ENCODE peak calls at places on chromosomes 11 and 22, in ten cellular contexts. O is HEK293T; R is nephron progenitor cell; A is heart right ventricle; X is EL; B is stimulated activated CD4-positive, alpha-beta T cell treated with anti-CD3 and anti-CD28 coated beads, Interleukin-15, amount 100 ng/mL, for 1 hour; V is pancreas; K is HFF-Myc; L is left cardiac atrium; E is EH. I is an unnamed sample.

GRCh38 chr11:12824281-12825041 is 150.2 kb downstream of the TEAD1 start:
- DNase-seq in O (no peak), R (no peak), A (no peak), X (no peak), B (no peak), V (no peak), K (no peak), L (peak), E (no peak), I (no peak)

GRCh38 chr11:96621161-96621560 is 231.3 kb downstream of the JRKL start:
- DNase-seq in O (no peak), R (no peak), A (no peak), X (no peak), B (no peak), V (no peak), K (no peak), L (no peak), E (no peak), I (no peak)

GRCh38 chr11:17986711-17987220 is 26.1 kb downstream of the SERGEF start:
- DNase-seq in O (no peak), R (no peak), A (no peak), X (no peak), B (no peak), V (no peak), K (no peak), L (no peak), E (no peak), I (no peak)

GRCh38 chr11:116693206-116694016 is 79.4 kb downstream of the BUD13 start:
- DNase-seq in O (no peak), R (no peak), A (no peak), X (no peak), B (no peak), V (peak), K (no peak), L (no peak), E (no peak), I (no peak)

GRCh38 chr22:38869663-38870062 is 2.4 kb downstream of the CBX6 start:
- DNase-seq in O (no peak), R (no peak), A (no peak), X (no peak), B (no peak), V (no peak), K (no peak), L (no peak), E (no peak), I (no peak)

GRCh38 chr11:123188508-123189165 is 6.4 kb downstream of the CLMP start:
- DNase-seq in O (no peak), R (no peak), A (no peak), X (peak), B (no peak), V (no peak), K (peak), L (no peak), E (peak), I (no peak)

GRCh38 chr11:64084962-64085710 is 49.4 kb downstream of the FLRT1 start:
- DNase-seq in O (no peak), R (peak), A (no peak), X (no peak), B (no peak), V (peak), K (no peak), L (no peak), E (no peak), I (no peak)

GRCh38 chr11:69640995-69641581 is at the start of gene CCND1:
- DNase-seq in O (peak), R (peak), A (peak), X (peak), B (peak), V (peak), K (peak), L (peak), E (peak), I (no peak)

GRCh38 chr11:70680781-70681281 is 282.5 kb downstream of the CTTN start:
- DNase-seq in O (no peak), R (no peak), A (no peak), X (no peak), B (no peak), V (no peak), K (no peak), L (peak), E (no peak), I (no peak)

I was measured in GM12891.